ENCODE peak calls at places on chromosomes 3 and 15, in four cellular contexts. H is K562, R is HL-60, X is GM12878. V is an unnamed sample.

GRCh38 chr3:117398166-117398954 is 688.8 kb downstream of the TUSC7 start:
- DNase-seq in R (no peak), H (no peak), X (no peak), V (no peak)

GRCh38 chr3:44114142-44114541 is 127.5 kb upstream of the TOPAZ1 start:
- DNase-seq in H (peak), R (peak), X (no peak), V (peak)

GRCh38 chr3:20190991-20191390 is 5.0 kb upstream of the SGO1 start:
- DNase-seq in R (no peak), X (no peak), H (no peak), V (no peak)

GRCh38 chr3:98185180-98185579 is 18.7 kb downstream of the OR5H15 start:
- DNase-seq in H (no peak), X (no peak), R (peak), V (no peak)

GRCh38 chr3:38553071-38553470 is 56.9 kb downstream of the EXOG start:
- DNase-seq in X (no peak), R (no peak), H (no peak), V (no peak)

GRCh38 chr3:106688463-106688862 is 688.8 kb upstream of the CCDC54 start:
- DNase-seq in H (no peak), X (no peak), R (no peak), V (no peak)

GRCh38 chr15:41323611-41324010 is 8.8 kb downstream of the OIP5 start:
- DNase-seq in H (no peak), X (no peak), R (no peak), V (no peak)

GRCh38 chr3:4570840-4571621 is 77.9 kb downstream of the ITPR1 start:
- DNase-seq in R (peak), H (no peak), X (no peak), V (no peak)

GRCh38 chr3:143668924-143669790 is 179.1 kb downstream of the SLC9A9 start:
- DNase-seq in X (peak), H (no peak), R (no peak), V (no peak)

GRCh38 chr3:172666181-172666872 is 44.5 kb downstream of the NCEH1 start:
- DNase-seq in X (no peak), R (no peak), H (no peak), V (no peak)

GRCh38 chr3:113438224-113438623 is 3.1 kb downstream of the CFAP44 start:
- DNase-seq in X (no peak), R (no peak), H (no peak), V (no peak)

GRCh38 chr3:124969963-124970722 is 35.6 kb upstream of the MUC13 start:
- DNase-seq in X (no peak), R (no peak), H (no peak), V (no peak)

GRCh38 chr3:134328846-134329245 is 45.4 kb downstream of the AMOTL2 start:
- DNase-seq in X (no peak), H (no peak), R (no peak), V (no peak)

GRCh38 chr15:56675930-56676329 is 57.4 kb downstream of the ZNF280D start:
- DNase-seq in X (no peak), R (no peak), H (no peak), V (no peak)
- TF ChIP-seq SPI1 in X (no peak), R (no peak), H (no peak), V (no peak)

GRCh38 chr3:121834734-121835709 is at the start of the genes EAF2 and IQCB1:
- DNase-seq in X (peak), R (peak), H (peak), V (peak)
- TF ChIP-seq POLR2AphosphoS5 in X (peak), R (peak), H (peak), V (peak)

GRCh38 chr3:156233875-156234274 is 113.5 kb downstream of the KCNAB1 start:
- DNase-seq in R (no peak), X (no peak), H (no peak), V (no peak)
- TF ChIP-seq SPI1 in R (no peak), X (no peak), H (no peak), V (no peak)

GRCh38 chr3:9932843-9933560 is 632 bp upstream of the CRELD1 start:
- DNase-seq in R (peak), X (peak), H (peak), V (peak)
- TF ChIP-seq POLR2AphosphoS5 in R (no peak), X (no peak), H (peak), V (no peak)

DNA sequence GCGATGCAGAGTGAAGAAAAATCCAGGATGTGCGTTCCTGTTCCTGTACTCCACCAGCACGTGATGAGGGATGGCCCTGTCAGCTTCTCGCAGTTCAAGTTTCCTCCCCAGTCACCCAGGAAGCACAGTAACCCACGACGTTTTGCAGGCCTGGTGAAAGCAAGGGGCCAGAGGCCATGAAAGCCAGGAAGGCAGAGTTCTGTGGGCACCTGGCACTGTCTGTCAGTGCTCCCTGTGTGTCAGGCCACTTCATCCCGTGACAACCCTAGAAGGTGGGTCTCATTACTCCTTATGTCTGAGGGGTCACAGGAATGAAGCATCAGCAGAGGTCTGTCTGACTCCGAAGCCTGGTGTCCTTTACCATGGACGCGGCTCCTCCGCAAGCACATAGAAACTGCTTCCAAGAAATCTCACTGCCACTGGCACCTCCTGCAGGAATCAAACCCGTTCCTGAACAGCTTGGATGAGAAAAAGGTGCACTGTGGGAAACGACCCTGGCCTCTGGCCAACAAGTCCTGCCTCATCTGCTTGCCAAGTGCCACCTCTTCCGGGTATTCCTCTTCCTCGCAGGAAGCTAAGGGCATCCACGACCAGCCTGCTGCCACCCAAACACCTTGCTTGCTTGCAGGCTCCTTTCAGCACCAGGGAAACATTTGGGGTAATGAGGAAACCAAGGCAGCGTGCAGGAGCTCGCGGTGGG is 14.6 kb downstream of the RAB43 start:
- DNase-seq in X (no peak), H (no peak), R (no peak), V (no peak)
- TF ChIP-seq SPI1 in X (no peak), H (no peak), R (no peak), V (no peak)

GRCh38 chr3:52695798-52696649 is 9.6 kb downstream of the GLT8D1 start:
- DNase-seq in R (no peak), X (no peak), H (no peak), V (no peak)
- TF ChIP-seq POLR2AphosphoS5 in R (peak), X (peak), H (peak), V (peak)

GRCh38 chr3:191762323-191762960 is 301.5 kb downstream of the PYDC2 start:
- DNase-seq in H (no peak), R (no peak), X (no peak), V (no peak)
- TF ChIP-seq SPI1 in H (no peak), R (no peak), X (no peak), V (no peak)

GRCh38 chr15:32873292-32874114 is 155.7 kb downstream of the GREM1 start:
- DNase-seq in H (no peak), X (no peak), R (no peak), V (no peak)

GRCh38 chr15:32869814-32870213 is 152.0 kb downstream of the GREM1 start:
- DNase-seq in X (no peak), H (no peak), R (no peak), V (no peak)

GRCh38 chr15:32871887-32872286 is 154.1 kb downstream of the GREM1 start:
- DNase-seq in R (no peak), X (no peak), H (no peak), V (no peak)

GRCh38 chr15:32872606-32873291 is 154.9 kb downstream of the GREM1 start:
- DNase-seq in H (no peak), R (no peak), X (no peak), V (no peak)

GRCh38 chr15:32870240-32871033 is 152.6 kb downstream of the GREM1 start:
- DNase-seq in H (peak), X (peak), R (no peak), V (no peak)
- TF ChIP-seq POLR2AphosphoS5 in H (no peak), X (no peak), R (no peak), V (no peak)

DNA sequence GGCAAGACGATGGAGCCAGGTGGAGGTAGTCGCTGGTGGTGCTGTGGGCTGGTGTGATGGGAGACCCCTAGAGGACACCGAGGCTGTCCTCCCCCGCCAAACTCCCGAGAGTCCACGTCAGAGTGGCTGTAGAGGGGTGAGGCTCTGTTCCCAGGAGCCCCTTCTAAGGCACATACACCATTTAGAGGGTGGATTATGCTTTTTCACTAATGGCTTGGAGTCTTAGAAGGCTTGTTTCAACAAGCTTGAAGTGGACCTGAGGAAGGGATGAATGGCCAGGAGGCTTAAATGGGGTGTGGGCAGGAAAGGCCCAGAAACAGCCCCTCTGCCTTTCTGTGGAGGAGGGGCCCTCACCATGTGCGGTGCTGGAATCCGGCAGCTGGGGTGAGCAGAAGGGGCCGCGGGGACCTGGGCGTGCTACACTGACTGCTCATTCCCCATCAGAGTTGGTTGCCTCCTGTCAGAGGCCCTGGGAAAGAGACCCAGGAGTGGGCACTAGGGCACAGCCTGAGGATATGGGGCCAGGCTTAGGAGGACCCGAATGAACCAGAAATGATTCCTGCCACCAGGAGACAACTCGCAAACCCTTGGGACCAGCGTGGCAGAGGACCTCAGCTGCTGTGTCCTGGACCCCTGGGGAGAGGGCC is 66.2 kb downstream of the FEM1B start:
- DNase-seq in H (no peak), X (no peak), R (no peak), V (no peak)
- TF ChIP-seq SPI1 in H (no peak), X (no peak), R (no peak), V (no peak)

DNA sequence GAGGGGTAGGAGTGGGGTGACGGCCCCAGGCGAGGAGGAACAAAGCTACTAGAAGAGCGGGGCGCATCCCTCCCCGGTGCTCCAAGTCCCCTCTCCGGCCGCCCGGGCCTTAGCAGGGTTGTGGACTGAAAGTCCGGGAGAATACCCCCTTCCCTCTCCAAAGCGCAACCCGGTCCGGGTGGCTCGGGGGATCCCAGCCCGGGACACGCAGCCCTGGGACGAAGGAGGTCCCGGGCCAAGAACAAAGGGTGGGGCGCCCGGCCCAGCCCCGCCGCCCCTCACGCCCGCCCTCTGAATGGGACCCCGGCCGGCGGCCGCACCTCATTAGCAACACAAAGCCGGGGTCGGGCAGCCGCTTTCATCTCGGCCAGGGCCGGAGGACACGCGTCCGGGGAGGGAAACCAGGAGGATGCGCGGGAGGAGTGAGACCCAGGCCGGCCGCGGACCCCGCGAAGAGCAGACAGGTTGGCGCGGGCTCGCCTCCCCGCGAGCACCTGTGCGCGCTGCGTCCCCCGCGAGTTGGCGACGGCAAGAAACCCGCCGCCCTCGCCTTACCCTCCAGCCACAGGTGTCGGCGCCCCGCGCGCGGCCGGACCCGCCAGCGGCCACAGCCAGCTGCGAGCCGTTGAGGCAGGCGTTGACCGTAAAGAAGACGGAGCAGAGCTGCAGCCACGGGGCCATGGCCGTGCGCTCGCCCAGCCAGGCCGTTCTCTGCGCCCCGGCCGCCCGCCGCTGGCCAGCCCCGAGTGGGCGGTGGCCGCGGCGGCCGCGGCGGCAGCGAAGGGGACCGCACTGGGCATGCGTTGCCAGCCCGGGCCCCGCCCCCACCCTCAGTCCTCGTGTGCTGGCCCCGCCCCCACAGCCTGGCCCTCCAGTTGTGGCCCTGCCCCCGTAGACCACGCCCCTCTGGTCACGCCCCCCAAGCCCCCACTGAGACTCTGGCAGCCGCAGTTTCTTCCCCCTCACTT is at the start of gene IL17RD:
- DNase-seq in R (no peak), X (no peak), H (peak), V (peak)
- TF ChIP-seq POLR2AphosphoS5 in R (no peak), X (no peak), H (no peak), V (no peak)

V was measured in GM12891.